ENCODE peak calls at places on chromosomes 16 and 17, in seven cellular contexts. F is body of pancreas, Q is stomach, M is adrenal gland, K is A549, C is suprapubic skin, U is uterus. V is an unnamed sample.

GRCh38 chr16:881219-882097 is 80.9 kb upstream of the GNG13 start:
- DNase-seq in K (no peak), C (no peak), F (no peak), M (no peak), Q (no peak), U (no peak), V (no peak)

GRCh38 chr17:63698886-63699637 is 863 bp downstream of the LIMD2 start:
- DNase-seq in F (peak; percentile 36), U (peak; percentile 33), C (peak; percentile 78), K (no peak), M (peak; percentile 71), Q (peak; percentile 64), V (no peak)

GRCh38 chr17:9095390-9095789 is 74.1 kb downstream of the NTN1 start:
- DNase-seq in C (no peak), U (no peak), Q (no peak), F (no peak), K (no peak), M (no peak), V (no peak)

GRCh38 chr17:50820651-50821050 is 14.7 kb upstream of the WFIKKN2 start:
- DNase-seq in K (no peak), U (no peak), C (no peak), M (no peak), Q (no peak), F (no peak), V (no peak)

GRCh38 chr17:67718325-67718941 is 697 bp downstream of the NOL11 start:
- DNase-seq in K (peak; percentile 32), Q (no peak), M (no peak), U (no peak), C (no peak), F (no peak), V (no peak)

GRCh38 chr16:57984443-57985203 is 13.7 kb upstream of the CNGB1 start:
- DNase-seq in C (peak; percentile 89), U (peak; percentile 88), F (peak; percentile 89), K (peak; percentile 87), M (peak; percentile 91), Q (peak; percentile 87), V (no peak)

GRCh38 chr17:49218941-49219913 is 8.7 kb downstream of the ABI3 start:
- DNase-seq in C (no peak), K (no peak), U (no peak), F (no peak), M (peak; percentile 60), Q (peak; percentile 30), V (no peak)

GRCh38 chr16:11161974-11162373 is 94.0 kb downstream of the SOCS1 start:
- DNase-seq in C (no peak), F (no peak), Q (no peak), U (peak; percentile 40), M (no peak), K (no peak), V (no peak)

GRCh38 chr17:19533718-19534561 is at the start of gene SLC47A1:
- DNase-seq in Q (no peak), C (no peak), F (peak; percentile 13), K (peak; percentile 72), U (peak; percentile 29), M (no peak), V (no peak)

GRCh38 chr17:27526603-27527002 is 70.4 kb downstream of the KSR1 start:
- DNase-seq in M (no peak), U (no peak), K (peak; percentile 52), F (peak; percentile 63), C (no peak), Q (peak; percentile 49), V (no peak)

GRCh38 chr16:85615852-85616607 is 2.9 kb downstream of the GSE1 start:
- DNase-seq in C (peak; percentile 89), M (peak; percentile 92), Q (peak; percentile 79), U (peak; percentile 68), F (peak; percentile 75), K (peak; percentile 79), V (no peak)

GRCh38 chr17:35069311-35069710 is 5.8 kb upstream of the RFFL start:
- DNase-seq in C (no peak), Q (no peak), U (no peak), M (no peak), K (no peak), F (no peak), V (no peak)

GRCh38 chr17:49997773-49998703 is 3.0 kb upstream of the DLX3 start:
- DNase-seq in M (peak; percentile 86), F (peak; percentile 86), Q (peak; percentile 79), K (peak; percentile 92), C (peak; percentile 87), U (peak; percentile 68), V (no peak)

GRCh38 chr17:38766341-38766740 is 13.8 kb downstream of the PSMB3 start:
- DNase-seq in F (no peak), U (no peak), Q (no peak), K (no peak), C (no peak), M (no peak), V (no peak)

GRCh38 chr16:19008245-19008644 is 24.5 kb downstream of the TMC7 start:
- DNase-seq in M (no peak), F (no peak), U (no peak), Q (no peak), K (no peak), C (no peak), V (no peak)

GRCh38 chr17:45702666-45703266 is 81.4 kb upstream of the CRHR1 start:
- DNase-seq in F (no peak), M (no peak), K (peak; percentile 37), U (no peak), C (no peak), Q (no peak), V (no peak)

GRCh38 chr16:55146939-55147338 is 177.1 kb upstream of the IRX6 start:
- DNase-seq in U (no peak), M (no peak), Q (no peak), C (no peak), K (no peak), F (no peak), V (no peak)

GRCh38 chr17:47850692-47851573 is at the start of gene SP6:
- DNase-seq in U (peak; percentile 50), M (peak; percentile 76), F (peak; percentile 92), C (no peak), K (peak; percentile 76), Q (peak; percentile 91), V (no peak)
- TF ChIP-seq POLR2A in U (no peak), M (no peak), F (peak; percentile 54), C (no peak), K (peak; percentile 74), Q (no peak), V (no peak)

GRCh38 chr16:78566397-78567073 is 467.1 kb downstream of the WWOX start:
- DNase-seq in C (no peak), M (no peak), F (no peak), U (no peak), K (no peak), Q (no peak), V (no peak)

GRCh38 chr16:78563905-78564304 is 464.5 kb downstream of the WWOX start:
- DNase-seq in C (no peak), F (no peak), M (no peak), Q (no peak), U (no peak), K (no peak), V (no peak)

GRCh38 chr16:78562650-78563049 is 463.2 kb downstream of the WWOX start:
- DNase-seq in F (no peak), U (no peak), Q (no peak), K (no peak), M (no peak), C (no peak), V (no peak)

GRCh38 chr16:78560997-78561396 is 461.5 kb downstream of the WWOX start:
- DNase-seq in F (no peak), U (no peak), C (no peak), Q (no peak), M (no peak), K (no peak), V (no peak)

DNA sequence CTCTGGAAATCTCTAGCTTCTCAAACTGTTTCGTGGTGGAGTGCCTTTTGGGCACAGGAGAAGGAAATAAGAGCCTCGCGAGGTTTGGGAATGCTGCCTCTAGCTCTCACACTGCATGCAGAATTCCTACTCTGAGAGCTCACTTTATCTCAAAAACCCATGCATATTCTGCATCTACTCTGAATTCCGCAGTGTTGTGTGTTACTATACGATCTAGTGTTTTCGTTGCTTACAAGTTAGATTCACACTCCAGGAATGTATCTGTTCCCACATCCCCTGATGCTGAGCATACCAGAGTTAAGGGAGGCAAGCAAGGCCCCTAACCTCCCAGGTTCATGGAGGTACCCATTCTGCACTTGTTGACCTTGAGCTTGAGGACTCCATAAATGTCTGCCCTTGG is 462.7 kb downstream of the WWOX start:
- DNase-seq in Q (no peak), F (no peak), K (no peak), C (no peak), U (no peak), M (no peak), V (no peak)
- H3K9me3 ChIP-seq in Q (no peaks in the 10 kb centered on the region), F (no peaks in the 10 kb centered on the region), K (no peaks in the 10 kb centered on the region), C (no peaks in the 10 kb centered on the region), U (no peaks in the 10 kb centered on the region), M (no peaks in the 10 kb centered on the region), V (no peaks in the 10 kb centered on the region)

GRCh38 chr17:1750628-1751027 is 8.0 kb downstream of the SERPINF2 start:
- DNase-seq in Q (no peak), M (no peak), C (no peak), U (no peak), F (no peak), K (no peak), V (no peak)

GRCh38 chr17:1743094-1743452 is 402 bp downstream of the SERPINF2 start:
- DNase-seq in K (no peak), C (peak; percentile 53), U (no peak), F (no peak), M (no peak), Q (no peak), V (no peak)

GRCh38 chr17:1745513-1746020 is 2.9 kb downstream of the SERPINF2 start:
- DNase-seq in C (no peak), F (no peak), Q (no peak), U (no peak), K (no peak), M (no peak), V (no peak)

GRCh38 chr17:1744551-1745512 is 2.2 kb downstream of the SERPINF2 start:
- DNase-seq in C (peak; percentile 66), Q (no peak), M (no peak), K (no peak), U (peak; percentile 54), F (no peak), V (no peak)

GRCh38 chr17:1746975-1747543 is 4.4 kb downstream of the SERPINF2 start:
- DNase-seq in U (peak; percentile 70), M (no peak), K (no peak), F (peak; percentile 71), C (peak; percentile 83), Q (peak; percentile 76), V (no peak)
- H3K27ac ChIP-seq in U (peak overlapping the region; percentile 55), M (peak overlapping the region; percentile 30), K (no peak overlapping the region), F (no peak overlapping the region), C (peak overlapping the region; percentile 81), Q (peak overlapping the region; percentile 53), V (peak overlapping the region; percentile 77)

GRCh38 chr17:40646791-40647548 is 648 bp downstream of the SMARCE1 start:
- DNase-seq in F (peak; percentile 12), C (no peak), K (no peak), U (no peak), M (no peak), Q (no peak), V (no peak)

GRCh38 chr17:40645291-40645690 is 2.3 kb downstream of the SMARCE1 start:
- DNase-seq in U (no peak), K (no peak), Q (no peak), C (no peak), F (no peak), M (no peak), V (no peak)

GRCh38 chr17:40645932-40646331 is 1.7 kb downstream of the SMARCE1 start:
- DNase-seq in M (no peak), F (no peak), U (no peak), C (no peak), K (no peak), Q (no peak), V (no peak)

GRCh38 chr17:40648326-40648968 is 829 bp upstream of the SMARCE1 start:
- DNase-seq in F (peak; percentile 45), Q (peak; percentile 37), M (no peak), K (no peak), U (no peak), C (peak; percentile 67), V (no peak)

GRCh38 chr17:40647549-40648325 is at the start of gene SMARCE1:
- DNase-seq in M (peak; percentile 74), U (peak; percentile 69), F (peak; percentile 66), Q (peak; percentile 65), K (peak; percentile 87), C (peak; percentile 79), V (no peak)
- TF ChIP-seq POLR2A in M (peak; percentile 57), U (no peak), F (no peak), Q (no peak), K (peak; percentile 70), C (no peak), V (peak; percentile 17)

V was measured in vagina.